ENCODE peak calls at places on chromosomes 11 and 22, in six cellular contexts. O is lung; T is testis; F is stomach; J is CD8-positive, alpha-beta T cell; M is transverse colon. E is an unnamed sample.

GRCh38 chr11:121829159-121829643 is 286.8 kb downstream of the BLID start:
- DNase-seq in J (no peak), O (no peak), F (no peak), T (no peak), M (no peak), E (peak; percentile 99)

GRCh38 chr22:17971711-17972110 is 52.6 kb downstream of the MICAL3 start:
- DNase-seq in M (no peak), T (no peak), J (no peak), F (no peak), O (no peak), E (no peak)

GRCh38 chr11:503179-503981 is 3.7 kb downstream of the RNH1 start:
- DNase-seq in T (no peak), F (no peak), M (peak; percentile 54), J (no peak), O (peak; percentile 68), E (no peak)

GRCh38 chr11:10592331-10592730 is 23.9 kb upstream of the LYVE1 start:
- DNase-seq in J (no peak), F (no peak), M (no peak), T (no peak), O (no peak), E (peak; percentile 75)

GRCh38 chr11:45934580-45935318 is 12.3 kb downstream of the LARGE2 start:
- DNase-seq in M (no peak), F (no peak), O (no peak), T (no peak), J (no peak), E (no peak)

GRCh38 chr11:108242422-108242821 is 19.6 kb downstream of the ATM start:
- DNase-seq in M (no peak), O (no peak), F (no peak), T (no peak), J (no peak), E (no peak)

GRCh38 chr22:37768273-37768672 is 39.5 kb upstream of the GCAT start:
- DNase-seq in J (no peak), M (no peak), F (no peak), T (no peak), O (no peak), E (no peak)

GRCh38 chr11:110855246-110855645 is 143.0 kb upstream of the ARHGAP20 start:
- DNase-seq in M (no peak), O (no peak), F (no peak), J (no peak), T (no peak), E (no peak)

GRCh38 chr22:43544282-43544673 is 132.5 kb downstream of the MPPED1 start:
- DNase-seq in M (no peak), F (no peak), T (no peak), O (no peak), J (no peak), E (no peak)

GRCh38 chr22:20725987-20726558 is 47.8 kb upstream of the SERPIND1 start:
- DNase-seq in M (no peak), O (no peak), J (no peak), T (no peak), F (no peak), E (no peak)

GRCh38 chr11:111935331-111936044 is 1.7 kb upstream of the DIXDC1 start:
- DNase-seq in O (no peak), J (no peak), T (no peak), M (no peak), F (no peak), E (no peak)

GRCh38 chr22:30866216-30866615 is 102.4 kb downstream of the MORC2 start:
- DNase-seq in T (no peak), M (no peak), F (no peak), O (no peak), J (no peak), E (no peak)

GRCh38 chr11:46972343-46972742 is 35.8 kb downstream of the CSTPP1 start:
- DNase-seq in F (no peak), O (no peak), J (no peak), T (no peak), M (no peak), E (no peak)

GRCh38 chr22:36184433-36185035 is 17.1 kb downstream of the APOL4 start:
- DNase-seq in T (no peak), O (no peak), F (no peak), M (no peak), J (no peak), E (no peak)

GRCh38 chr11:82775736-82776346 is 42.2 kb upstream of the FAM181B start:
- DNase-seq in O (no peak), M (peak; percentile 40), T (no peak), F (no peak), J (no peak), E (no peak)

GRCh38 chr11:34631737-34632104 is 10.8 kb downstream of the EHF start:
- DNase-seq in T (no peak), J (no peak), M (no peak), F (peak; percentile 68), O (no peak), E (no peak)

GRCh38 chr11:21811572-21811971 is 381.3 kb upstream of the ANO5 start:
- DNase-seq in F (no peak), T (peak; percentile 31), M (no peak), J (no peak), O (no peak), E (no peak)
- TF ChIP-seq CTCF in F (no peak), T (no peak), M (no peak), J (no peak), O (no peak), E (no peak)

GRCh38 chr11:114345575-114346222 is 49.5 kb downstream of the NNMT start:
- DNase-seq in F (no peak), J (no peak), M (no peak), T (no peak), O (no peak), E (no peak)

GRCh38 chr11:114343493-114343892 is 47.3 kb downstream of the NNMT start:
- DNase-seq in J (no peak), O (no peak), F (no peak), M (no peak), T (no peak), E (no peak)

GRCh38 chr11:114348200-114349191 is 51.8 kb downstream of the C11orf71 start:
- DNase-seq in M (peak; percentile 49), T (peak; percentile 63), J (peak; percentile 31), F (peak; percentile 47), O (peak; percentile 50), E (peak; percentile 55)

GRCh38 chr11:114344494-114344893 is 48.3 kb downstream of the NNMT start:
- DNase-seq in T (no peak), J (no peak), F (no peak), O (no peak), M (no peak), E (no peak)

GRCh38 chr11:114346709-114347141 is 50.5 kb downstream of the NNMT start:
- DNase-seq in F (no peak), T (no peak), M (no peak), J (no peak), O (no peak), E (no peak)
- H3K4me3 ChIP-seq in F (peak overlapping the region; percentile 22), T (no peak overlapping the region), M (no peak overlapping the region), J (peak overlapping the region; percentile 14), O (no peak overlapping the region), E (no peak overlapping the region)

GRCh38 chr11:43282607-43283440 is 29.0 kb upstream of the API5 start:
- DNase-seq in T (peak; percentile 69), M (peak; percentile 24), O (no peak), F (no peak), J (peak; percentile 42), E (no peak)
- TF ChIP-seq CTCF in T (peak; percentile 57), M (peak; percentile 49), O (peak; percentile 50), F (peak; percentile 37), J (peak; percentile 79), E (peak; percentile 89)

GRCh38 chr22:50302564-50302963 is 4.9 kb downstream of the PLXNB2 start:
- DNase-seq in T (no peak), M (no peak), J (no peak), O (no peak), F (peak; percentile 25), E (no peak)
- H3K4me3 ChIP-seq in T (no peak overlapping the region), M (no peak overlapping the region), J (no peak overlapping the region), O (no peak overlapping the region), F (no peak overlapping the region), E (no peak overlapping the region)

DNA sequence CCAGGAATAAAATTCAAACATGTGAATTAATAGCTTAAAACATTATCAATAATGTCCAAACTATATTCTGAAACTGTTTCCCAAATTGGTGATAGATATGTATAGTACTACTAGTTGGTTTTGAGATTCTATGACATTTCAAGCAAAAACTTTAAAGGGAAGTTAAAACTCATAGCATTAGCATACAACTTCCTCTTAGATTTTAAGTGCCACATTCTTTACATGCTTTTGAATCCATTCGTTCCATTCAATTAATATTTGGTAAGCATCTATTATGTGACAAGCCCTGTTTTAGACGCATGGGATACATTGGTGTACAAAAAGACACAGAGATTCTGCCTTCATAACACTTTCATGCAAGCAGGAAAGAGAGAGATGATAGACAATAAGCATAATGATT is 8.9 kb downstream of the PATL1 start:
- DNase-seq in F (no peak), T (no peak), M (no peak), J (no peak), O (no peak), E (no peak)
- TF ChIP-seq CTCF in F (no peak), T (no peak), M (no peak), J (no peak), O (no peak), E (no peak)

DNA sequence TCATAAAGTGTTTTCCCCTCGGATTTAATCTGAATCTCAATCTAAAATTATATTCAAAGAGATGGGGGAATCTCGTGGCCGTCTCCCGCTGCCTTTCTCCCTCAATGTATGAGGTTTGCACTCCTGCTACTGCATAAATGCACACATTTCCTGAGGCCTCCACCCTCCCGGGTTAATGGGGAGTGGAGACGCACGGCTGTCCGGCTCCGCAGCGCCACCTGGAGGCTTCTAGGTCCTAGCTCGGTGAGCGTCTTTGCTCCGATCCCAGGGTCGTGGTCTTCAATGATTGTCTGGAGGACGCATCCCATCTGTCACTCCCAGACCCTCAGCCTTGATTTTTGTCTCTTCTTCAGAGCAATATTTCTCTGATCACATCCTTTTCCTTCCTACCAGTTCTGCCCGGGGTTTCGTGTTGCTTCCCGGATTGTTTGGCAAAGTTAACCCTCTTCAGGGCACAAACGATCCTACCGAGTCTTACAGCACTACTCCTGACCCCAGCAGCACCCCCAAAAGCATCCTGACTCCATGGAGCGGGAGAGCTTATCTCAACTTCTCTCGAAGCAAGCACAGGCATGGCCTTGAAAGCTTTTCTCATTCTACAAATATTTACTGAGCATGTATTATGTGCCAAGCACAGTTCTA is at the start of gene LMO1:
- DNase-seq in F (peak; percentile 85), T (peak; percentile 88), M (peak; percentile 85), O (peak; percentile 75), J (peak; percentile 68), E (peak; percentile 46)
- H3K4me3 ChIP-seq in F (peak within 1 kb of the TSS; percentile 44), T (peak within 1 kb of the TSS; percentile 37), M (peak within 1 kb of the TSS; percentile 46), O (no peak within 1 kb of the TSS), J (peak within 1 kb of the TSS; percentile 55), E (peak within 1 kb of the TSS; percentile 41)

DNA sequence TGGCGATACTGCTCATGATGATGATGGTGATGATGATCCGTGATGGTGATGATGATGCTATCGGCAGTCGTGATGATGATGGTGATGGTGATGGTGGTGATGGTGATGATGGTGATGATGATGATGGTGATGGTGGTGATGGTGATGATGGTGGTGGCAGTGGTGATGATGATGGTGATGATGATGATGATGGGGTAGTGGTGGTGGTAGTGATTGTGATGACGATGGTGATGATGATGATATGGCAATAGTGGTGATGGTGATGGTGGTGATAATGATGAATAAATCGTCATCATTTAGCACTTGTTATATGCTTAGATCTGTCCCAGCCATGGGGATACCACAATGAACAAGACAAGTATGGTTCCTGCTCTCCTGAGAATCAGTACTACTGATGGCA is 39.2 kb downstream of the SMIM38 start:
- DNase-seq in M (no peak), T (no peak), F (no peak), J (no peak), O (no peak), E (no peak)
- TF ChIP-seq CTCF in M (no peak), T (no peak), F (no peak), J (no peak), O (no peak), E (no peak)

E was measured in astrocyte of the cerebellum.